ENCODE peak calls at places on chromosome X, in eight cellular contexts. U is fibroblast of lung; H is neural progenitor cell; W is CD8-positive, alpha-beta T cell; B is IMR-90; O is HFFc6; S is OCI-LY7; K is AG04450. N is an unnamed sample.

GRCh38 chrX:15269618-15270521 is at the start of gene ASB9:
- DNase-seq in U (peak), H (no peak), W (no peak), B (peak), O (peak), S (no peak), K (no peak), N (peak)

GRCh38 chrX:41421071-41421729 is 25.9 kb upstream of the NYX start:
- DNase-seq in U (no peak), H (no peak), W (no peak), B (no peak), O (no peak), S (no peak), K (no peak), N (no peak)

GRCh38 chrX:17922303-17922702 is 61.2 kb upstream of the RAI2 start:
- DNase-seq in U (no peak), H (no peak), W (no peak), B (no peak), O (no peak), S (no peak), K (no peak), N (no peak)

GRCh38 chrX:133660356-133660755 is 245.1 kb upstream of the GPC4 start:
- DNase-seq in U (peak), H (no peak), W (no peak), B (peak), O (no peak), S (no peak), K (no peak), N (no peak)

GRCh38 chrX:2635366-2635765 is 55.7 kb upstream of the CD99 start:
- DNase-seq in U (no peak), H (no peak), W (no peak), B (no peak), O (peak), S (no peak), K (no peak), N (no peak)

GRCh38 chrX:17592117-17592516 is 145.2 kb upstream of the SCML1 start:
- DNase-seq in U (no peak), H (no peak), W (no peak), B (peak), O (peak), S (no peak), K (no peak), N (no peak)

GRCh38 chrX:130174051-130174704 is 2.4 kb downstream of the RAB33A start:
- DNase-seq in U (peak), H (no peak), W (no peak), B (peak), O (peak), S (no peak), K (no peak), N (no peak)

GRCh38 chrX:109848451-109849050 is 115.5 kb upstream of the ACSL4 start:
- DNase-seq in U (no peak), H (peak), W (no peak), B (no peak), O (no peak), S (no peak), K (no peak), N (no peak)

DNA sequence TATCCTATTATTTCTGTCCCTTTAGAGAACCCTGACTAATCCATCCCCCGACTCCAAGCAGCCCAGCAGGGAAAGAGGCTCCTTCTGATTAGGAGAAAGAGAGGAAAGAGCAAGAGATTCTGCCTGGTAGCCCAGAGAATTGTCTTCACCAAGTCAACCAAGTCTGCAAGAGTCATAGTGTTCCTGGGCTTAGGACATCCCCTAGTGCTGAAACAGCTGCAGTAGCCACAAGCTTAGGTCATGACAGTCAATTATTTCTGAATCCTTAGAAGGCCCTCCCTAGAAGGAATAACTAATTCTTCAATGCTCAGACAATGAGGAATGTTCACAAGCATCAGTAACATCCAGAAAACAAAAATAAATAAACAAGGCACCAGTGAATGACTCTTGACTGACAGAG is 480.3 kb upstream of the GRIA3 start:
- DNase-seq in U (no peak), H (peak), W (no peak), B (no peak), O (peak), S (no peak), K (no peak), N (no peak)
- TF ChIP-seq CTCF in U (no peak), H (peak), W (no peak), B (peak), O (peak), S (no peak), K (no peak), N (no peak)

GRCh38 chrX:48493890-48494364 is 14.9 kb upstream of the PORCN start:
- DNase-seq in U (peak), H (peak), W (no peak), B (peak), O (peak), S (no peak), K (no peak), N (no peak)
- TF ChIP-seq CTCF in U (peak), H (peak), W (no peak), B (peak), O (peak), S (peak), K (peak), N (peak)

GRCh38 chrX:7706032-7706431 is 136.9 kb upstream of the VCX start:
- DNase-seq in U (peak), H (no peak), W (no peak), B (no peak), O (peak), S (no peak), K (no peak), N (no peak)
- TF ChIP-seq CTCF in U (no peak), H (peak), W (no peak), B (peak), O (peak), S (peak), K (no peak), N (peak)

GRCh38 chrX:11408783-11409182 is 115.6 kb downstream of the AMELX start:
- DNase-seq in U (no peak), H (no peak), W (no peak), B (no peak), O (no peak), S (no peak), K (no peak), N (no peak)
- TF ChIP-seq CTCF in U (no peak), H (no peak), W (no peak), B (no peak), O (no peak), S (no peak), K (no peak), N (no peak)

GRCh38 chrX:120450163-120450562 is 18.9 kb downstream of the LAMP2 start:
- DNase-seq in U (peak), H (peak), W (no peak), B (no peak), O (no peak), S (peak), K (no peak), N (no peak)
- TF ChIP-seq CTCF in U (peak), H (peak), W (no peak), B (peak), O (peak), S (peak), K (peak), N (peak)

DNA sequence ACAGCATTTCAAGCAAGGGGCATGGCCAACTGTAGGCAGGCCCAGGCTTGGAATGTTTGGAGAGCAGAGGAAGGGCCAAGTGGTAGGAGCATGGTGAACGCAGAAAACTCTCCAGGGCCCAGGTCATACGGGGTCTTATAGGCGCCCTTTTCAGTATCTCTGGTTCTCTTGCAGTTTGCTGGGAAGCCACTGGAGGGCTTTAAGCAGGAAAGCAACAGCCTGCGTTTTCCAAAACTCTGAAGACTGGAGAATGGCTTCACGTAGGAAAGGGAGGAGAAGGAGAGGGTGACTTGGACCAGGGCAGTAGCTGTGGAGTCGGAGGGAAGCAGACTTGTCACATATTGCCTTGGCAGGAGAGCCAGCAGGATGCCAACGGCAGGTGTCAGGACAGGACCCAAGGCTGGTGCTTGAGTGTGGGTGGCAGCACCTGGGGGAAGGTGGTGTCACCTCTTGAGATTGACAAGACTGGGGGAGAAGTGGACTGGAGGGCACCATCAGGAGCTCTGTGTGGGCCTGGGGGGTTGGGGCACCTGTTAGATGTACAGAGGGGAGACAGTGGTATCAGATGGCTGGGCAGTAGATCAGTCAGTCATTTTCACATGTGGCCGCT is 21.9 kb downstream of the TKTL1 start:
- DNase-seq in U (peak), H (peak), W (no peak), B (peak), O (no peak), S (peak), K (no peak), N (no peak)
- TF ChIP-seq CTCF in U (peak), H (peak), W (peak), B (peak), O (peak), S (peak), K (peak), N (peak)

DNA sequence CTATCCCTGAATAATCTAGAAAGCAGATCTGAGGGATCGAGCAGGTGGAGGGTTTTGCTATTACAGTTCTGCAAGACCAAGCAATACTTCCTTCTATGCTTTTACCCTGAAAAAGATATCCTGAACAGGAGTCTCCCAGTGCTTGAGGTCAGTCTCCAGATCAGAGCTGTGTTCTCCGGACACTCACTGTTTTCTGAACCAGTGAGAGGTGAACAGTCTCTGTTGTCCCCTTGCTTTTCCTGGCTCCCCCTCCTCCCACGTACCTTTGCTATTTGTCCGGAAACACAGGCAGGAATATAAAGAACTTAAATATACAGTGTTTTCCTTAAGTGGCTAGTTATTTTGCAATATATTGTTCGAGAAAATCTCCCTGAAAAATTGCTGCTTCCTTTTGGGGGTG is 116.6 kb downstream of the ATXN3L start:
- DNase-seq in U (no peak), H (no peak), W (no peak), B (no peak), O (no peak), S (no peak), K (no peak), N (no peak)
- TF ChIP-seq CTCF in U (no peak), H (no peak), W (no peak), B (no peak), O (no peak), S (no peak), K (no peak), N (no peak)

DNA sequence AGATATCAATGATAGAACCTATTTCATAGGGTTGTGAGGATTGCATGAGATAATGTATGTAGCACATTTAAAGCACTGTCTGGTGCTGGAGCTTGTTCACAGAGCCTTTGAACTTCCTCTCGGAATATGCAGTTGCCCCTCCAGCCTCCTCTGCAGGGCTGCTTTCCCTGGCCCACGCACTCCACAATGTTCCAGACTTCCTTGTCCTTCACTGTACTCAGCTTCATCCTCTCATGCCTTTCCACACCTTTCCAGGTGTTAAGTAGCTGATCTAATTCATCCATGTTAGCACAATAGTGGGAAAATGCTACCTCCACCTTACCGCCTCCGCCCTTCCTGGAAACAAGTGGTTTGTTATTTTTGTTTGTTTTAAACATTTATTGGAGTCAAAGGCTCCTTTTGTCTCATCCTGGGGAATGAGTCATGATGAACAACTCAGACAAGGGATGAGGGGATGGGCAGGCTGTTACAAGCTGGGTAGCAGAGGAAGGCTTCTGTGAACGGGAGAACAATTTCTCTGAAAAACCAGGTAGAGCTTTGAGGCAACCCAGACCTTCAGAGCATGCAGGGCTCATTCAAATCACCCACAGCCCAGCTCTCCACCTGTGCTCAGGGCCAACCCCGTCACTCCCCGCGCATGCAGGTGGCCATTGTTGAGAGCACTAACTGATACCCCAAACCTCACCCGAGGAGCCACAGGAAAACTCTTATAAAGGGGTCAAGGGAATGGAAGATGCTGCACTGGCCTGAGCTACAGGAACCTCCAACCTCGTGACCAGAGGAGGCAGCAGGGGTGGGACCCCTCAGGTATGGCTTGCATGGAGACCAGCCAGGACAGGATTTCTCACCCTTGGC is 84.9 kb upstream of the TBL1X start:
- DNase-seq in U (peak), H (no peak), W (no peak), B (peak), O (peak), S (no peak), K (no peak), N (no peak)
- TF ChIP-seq CTCF in U (no peak), H (no peak), W (no peak), B (no peak), O (no peak), S (no peak), K (no peak), N (no peak)

GRCh38 chrX:39755152-39756032 is 342.4 kb downstream of the BCOR start:
- DNase-seq in U (peak), H (peak), W (no peak), B (peak), O (peak), S (peak), K (peak), N (no peak)
- TF ChIP-seq CTCF in U (no peak), H (no peak), W (no peak), B (no peak), O (no peak), S (no peak), K (no peak), N (no peak)

GRCh38 chrX:105648732-105649131 is 173.6 kb upstream of the NRK start:
- DNase-seq in U (no peak), H (no peak), W (no peak), B (no peak), O (no peak), S (no peak), K (no peak), N (no peak)
- TF ChIP-seq CTCF in U (no peak), H (no peak), W (no peak), B (no peak), O (no peak), S (no peak), K (no peak), N (no peak)